ENCODE peak calls at places on chromosomes 7 and 10, in five cellular contexts. K is neural progenitor cell, Y is iPS-NIHi11, Z is left lung, C is NCI-H1092 treated with DMSO at 0.1 percent for 48 hours. N is an unnamed sample.
A peak's percentile ranks its signal among the peaks of the same experiment; 100 is the strongest.

GRCh38 chr7:71735961-71736556 is 604.1 kb downstream of the GALNT17 start:
- DNase-seq in C (peak; percentile 37), K (peak; percentile 85), Z (no peak), Y (peak; percentile 60), N (peak; percentile 78)

GRCh38 chr7:92824450-92824849 is 11.9 kb downstream of the CDK6 start:
- DNase-seq in C (no peak), Y (no peak), Z (no peak), K (no peak), N (no peak)

GRCh38 chr10:132266594-132267161 is 41.1 kb downstream of the STK32C start:
- DNase-seq in C (peak; percentile 63), K (no peak), Z (peak; percentile 67), Y (no peak), N (peak; percentile 70)

GRCh38 chr10:35218339-35218955 is 91.8 kb downstream of the CREM start:
- DNase-seq in Y (peak; percentile 66), Z (no peak), C (peak; percentile 56), K (peak; percentile 91), N (peak; percentile 54)

GRCh38 chr7:155738652-155739537 is 73.4 kb downstream of the SHH start:
- DNase-seq in Y (no peak), Z (no peak), K (peak; percentile 68), C (peak; percentile 82), N (peak; percentile 61)

GRCh38 chr7:90209776-90210175 is 1.8 kb upstream of the STEAP2 start:
- DNase-seq in K (no peak), C (no peak), Z (no peak), Y (no peak), N (no peak)

GRCh38 chr7:37942934-37943610 is 22.6 kb downstream of the EPDR1 start:
- DNase-seq in Z (peak; percentile 69), Y (peak; percentile 48), C (no peak), K (peak; percentile 54), N (peak; percentile 29)

GRCh38 chr7:55367283-55367840 is 2.2 kb downstream of the LANCL2 start:
- DNase-seq in Z (peak; percentile 73), K (no peak), C (no peak), Y (no peak), N (no peak)

GRCh38 chr7:111082351-111082750 is 8.6 kb upstream of the LRRN3 start:
- DNase-seq in Y (no peak), Z (no peak), K (peak; percentile 34), C (no peak), N (no peak)

GRCh38 chr7:157918326-157918725 is 581.5 kb downstream of the DNAJB6 start:
- DNase-seq in Z (no peak), C (no peak), K (no peak), Y (no peak), N (no peak)

GRCh38 chr10:101146392-101147251 is 15.5 kb downstream of the TLX1 start:
- DNase-seq in Y (peak; percentile 65), C (no peak), K (peak; percentile 59), Z (no peak), N (peak; percentile 81)

GRCh38 chr10:35050556-35050955 is 39.6 kb downstream of the CUL2 start:
- DNase-seq in Z (no peak), K (no peak), C (no peak), Y (no peak), N (no peak)

GRCh38 chr10:31770307-31770902 is 158.2 kb downstream of the ARHGAP12 start:
- DNase-seq in K (peak; percentile 48), Y (peak; percentile 64), C (peak; percentile 31), Z (no peak), N (peak; percentile 76)

GRCh38 chr10:69898524-69898923 is 96.8 kb downstream of the COL13A1 start:
- DNase-seq in Y (no peak), K (no peak), C (no peak), Z (no peak), N (no peak)

GRCh38 chr10:36489928-36490279 is 635.5 kb upstream of the ANKRD30A start:
- DNase-seq in K (no peak), Y (no peak), C (no peak), Z (no peak), N (no peak)

GRCh38 chr7:45136106-45137060 is 21.2 kb upstream of the RAMP3 start:
- DNase-seq in Y (peak; percentile 86), C (peak; percentile 70), K (peak; percentile 80), Z (no peak), N (peak; percentile 87)

GRCh38 chr7:106959753-106960152 is 84.8 kb upstream of the PRKAR2B start:
- DNase-seq in K (peak; percentile 47), Z (no peak), Y (peak; percentile 50), C (no peak), N (peak; percentile 57)

GRCh38 chr10:132447446-132448247 is 50.6 kb downstream of the PWWP2B start:
- DNase-seq in Z (peak; percentile 87), Y (no peak), K (peak; percentile 56), C (no peak), N (peak; percentile 77)

GRCh38 chr10:7170626-7171322 is 240.1 kb downstream of the SFMBT2 start:
- DNase-seq in K (no peak), C (peak; percentile 36), Z (no peak), Y (no peak), N (no peak)

GRCh38 chr10:105797234-105797890 is 1156.3 kb downstream of the SORCS3 start:
- DNase-seq in K (peak; percentile 54), C (no peak), Y (peak; percentile 42), Z (peak; percentile 22), N (peak; percentile 13)

GRCh38 chr7:1026721-1027151 is 17.6 kb upstream of the GPR146 start:
- DNase-seq in C (no peak), Z (no peak), K (no peak), Y (peak; percentile 10), N (no peak)

GRCh38 chr7:155785536-155785935 is 26.7 kb downstream of the SHH start:
- DNase-seq in Y (no peak), C (no peak), Z (no peak), K (no peak), N (no peak)

GRCh38 chr7:66845382-66846095 is 75.5 kb upstream of the TMEM248 start:
- DNase-seq in C (no peak), K (no peak), Y (no peak), Z (no peak), N (no peak)

GRCh38 chr10:34080485-34081346 is 734.4 kb downstream of the PARD3 start:
- DNase-seq in C (no peak), Z (no peak), K (no peak), Y (no peak), N (no peak)

GRCh38 chr7:3095046-3095445 is 51.4 kb upstream of the CARD11 start:
- DNase-seq in Z (no peak), Y (no peak), K (no peak), C (no peak), N (no peak)

GRCh38 chr10:13651969-13652720 is 65.4 kb downstream of the PRPF18 start:
- DNase-seq in Z (no peak), Y (no peak), C (no peak), K (no peak), N (no peak)

GRCh38 chr7:152006336-152006735 is 19.1 kb upstream of the GALNT11 start:
- DNase-seq in C (no peak), Z (no peak), Y (no peak), K (no peak), N (no peak)

N was measured in H7.